ENCODE peak calls at places on chromosomes 6 and 20, in four cellular contexts. One of them, this sample, is unnamed. For H3K9me3, the result is how much of the 10 kb centered on the place peaks cover.

GRCh38 chr6:2492686-2493523 is 247.5 kb upstream of the GMDS start:
- DNase-seq in CD8-positive, alpha-beta T cell: no peak
- DNase-seq in IMR-90: no peak
- DNase-seq in psoas muscle: no peak
- DNase-seq in this sample: no peak

GRCh38 chr6:161561938-161562337 is 288.1 kb upstream of the AGPAT4 start:
- DNase-seq in psoas muscle: no peak
- DNase-seq in IMR-90: no peak
- DNase-seq in CD8-positive, alpha-beta T cell: no peak
- DNase-seq in this sample: peak

GRCh38 chr20:11063459-11063858 is 389.7 kb upstream of the JAG1 start:
- DNase-seq in CD8-positive, alpha-beta T cell: no peak
- DNase-seq in psoas muscle: no peak
- DNase-seq in IMR-90: no peak
- DNase-seq in this sample: no peak

GRCh38 chr20:52645822-52646221 is 326.3 kb upstream of the TSHZ2 start:
- DNase-seq in IMR-90: no peak
- DNase-seq in CD8-positive, alpha-beta T cell: no peak
- DNase-seq in psoas muscle: no peak
- DNase-seq in this sample: no peak

GRCh38 chr20:32972181-32973076 is 31.8 kb downstream of the SUN5 start:
- DNase-seq in psoas muscle: no peak
- DNase-seq in IMR-90: no peak
- DNase-seq in CD8-positive, alpha-beta T cell: peak
- DNase-seq in this sample: no peak

GRCh38 chr6:108897371-108897770 is 49.1 kb downstream of the ARMC2 start:
- DNase-seq in psoas muscle: no peak
- DNase-seq in CD8-positive, alpha-beta T cell: no peak
- DNase-seq in IMR-90: peak
- DNase-seq in this sample: no peak

GRCh38 chr6:158816329-158816728 is 2.8 kb downstream of the EZR start:
- DNase-seq in CD8-positive, alpha-beta T cell: no peak
- DNase-seq in psoas muscle: no peak
- DNase-seq in IMR-90: no peak
- DNase-seq in this sample: no peak

GRCh38 chr20:13771853-13772453 is 12.8 kb downstream of the ESF1 start:
- DNase-seq in psoas muscle: no peak
- DNase-seq in IMR-90: peak
- DNase-seq in CD8-positive, alpha-beta T cell: no peak
- DNase-seq in this sample: peak

GRCh38 chr6:159282351-159282750 is 113.2 kb downstream of the FNDC1 start:
- DNase-seq in psoas muscle: no peak
- DNase-seq in IMR-90: no peak
- DNase-seq in CD8-positive, alpha-beta T cell: no peak
- DNase-seq in this sample: no peak

GRCh38 chr6:166661329-166661728 is 34.3 kb upstream of the RPS6KA2 start:
- DNase-seq in CD8-positive, alpha-beta T cell: no peak
- DNase-seq in psoas muscle: no peak
- DNase-seq in IMR-90: no peak
- DNase-seq in this sample: no peak

GRCh38 chr20:45999908-46000570 is 8.7 kb upstream of the MMP9 start:
- DNase-seq in psoas muscle: no peak
- DNase-seq in IMR-90: no peak
- DNase-seq in CD8-positive, alpha-beta T cell: no peak
- DNase-seq in this sample: no peak

GRCh38 chr20:59062057-59062456 is 19.5 kb upstream of the PRELID3B start:
- DNase-seq in psoas muscle: no peak
- DNase-seq in CD8-positive, alpha-beta T cell: no peak
- DNase-seq in IMR-90: no peak
- DNase-seq in this sample: no peak

GRCh38 chr6:108588586-108588985 is 27.9 kb downstream of the FOXO3 start:
- DNase-seq in IMR-90: peak
- DNase-seq in psoas muscle: peak
- DNase-seq in CD8-positive, alpha-beta T cell: no peak
- DNase-seq in this sample: no peak

GRCh38 chr6:68876792-68877493 is 241.9 kb downstream of the ADGRB3 start:
- DNase-seq in IMR-90: peak
- DNase-seq in psoas muscle: no peak
- DNase-seq in CD8-positive, alpha-beta T cell: no peak
- DNase-seq in this sample: peak

GRCh38 chr6:130513770-130514169 is 148.0 kb downstream of the TMEM200A start:
- DNase-seq in psoas muscle: no peak
- DNase-seq in IMR-90: peak
- DNase-seq in CD8-positive, alpha-beta T cell: peak
- DNase-seq in this sample: no peak

GRCh38 chr20:916825-917224 is 691 bp upstream of the ANGPT4 start:
- DNase-seq in CD8-positive, alpha-beta T cell: no peak
- DNase-seq in IMR-90: no peak
- DNase-seq in psoas muscle: no peak
- DNase-seq in this sample: no peak

GRCh38 chr6:28816909-28817807 is 106.6 kb downstream of the TRIM27 start:
- DNase-seq in CD8-positive, alpha-beta T cell: no peak
- DNase-seq in IMR-90: peak
- DNase-seq in psoas muscle: no peak
- DNase-seq in this sample: peak

GRCh38 chr6:148602136-148602535 is 144.7 kb upstream of the UST start:
- DNase-seq in CD8-positive, alpha-beta T cell: no peak
- DNase-seq in IMR-90: no peak
- DNase-seq in psoas muscle: no peak
- DNase-seq in this sample: no peak

GRCh38 chr6:165098165-165098564 is 211.2 kb downstream of the C6orf118 start:
- DNase-seq in IMR-90: no peak
- DNase-seq in psoas muscle: no peak
- DNase-seq in CD8-positive, alpha-beta T cell: no peak
- DNase-seq in this sample: peak
- H3K9me3 ChIP-seq in IMR-90: under half
- H3K9me3 ChIP-seq in psoas muscle: under half
- H3K9me3 ChIP-seq in CD8-positive, alpha-beta T cell: under half
- H3K9me3 ChIP-seq in this sample: under half

GRCh38 chr20:17850674-17851006 is 118.0 kb downstream of the SNX5 start:
- DNase-seq in CD8-positive, alpha-beta T cell: no peak
- DNase-seq in psoas muscle: no peak
- DNase-seq in IMR-90: no peak
- DNase-seq in this sample: no peak

GRCh38 chr20:17848249-17848648 is 120.3 kb downstream of the SNX5 start:
- DNase-seq in CD8-positive, alpha-beta T cell: no peak
- DNase-seq in psoas muscle: no peak
- DNase-seq in IMR-90: no peak
- DNase-seq in this sample: no peak

GRCh38 chr20:17848649-17849048 is 119.9 kb downstream of the SNX5 start:
- DNase-seq in IMR-90: no peak
- DNase-seq in psoas muscle: no peak
- DNase-seq in CD8-positive, alpha-beta T cell: no peak
- DNase-seq in this sample: no peak

GRCh38 chr20:17849111-17849900 is 119.3 kb downstream of the SNX5 start:
- DNase-seq in CD8-positive, alpha-beta T cell: no peak
- DNase-seq in IMR-90: no peak
- DNase-seq in psoas muscle: no peak
- DNase-seq in this sample: no peak

GRCh38 chr20:17849901-17850673 is 118.5 kb downstream of the SNX5 start:
- DNase-seq in psoas muscle: peak
- DNase-seq in CD8-positive, alpha-beta T cell: no peak
- DNase-seq in IMR-90: peak
- DNase-seq in this sample: no peak
- H3K4me3 ChIP-seq in psoas muscle: no peak
- H3K4me3 ChIP-seq in CD8-positive, alpha-beta T cell: no peak
- H3K4me3 ChIP-seq in IMR-90: no peak
- H3K4me3 ChIP-seq in this sample: no peak

DNA sequence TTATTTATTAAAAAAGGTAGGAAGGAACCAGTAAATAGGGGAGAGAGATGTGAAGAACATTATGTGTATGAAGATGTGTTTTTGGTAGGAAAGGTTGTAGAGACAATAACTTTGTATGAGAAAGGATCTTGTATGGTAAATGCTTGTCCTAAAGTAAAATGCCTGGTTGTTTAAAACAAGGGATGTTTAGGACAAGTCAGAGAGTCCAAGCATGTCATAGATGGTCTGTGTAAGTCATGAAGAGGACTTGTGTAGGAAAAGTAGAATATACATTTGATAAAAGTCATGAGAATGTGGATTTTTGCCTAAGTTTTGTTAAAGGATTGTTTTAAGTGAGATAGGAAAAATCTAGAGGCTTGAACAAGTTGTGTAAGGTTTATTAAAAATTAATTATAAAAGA is 325.1 kb downstream of the CDH26 start:
- DNase-seq in CD8-positive, alpha-beta T cell: no peak
- DNase-seq in IMR-90: no peak
- DNase-seq in psoas muscle: no peak
- DNase-seq in this sample: no peak
- H3K9me3 ChIP-seq in CD8-positive, alpha-beta T cell: under half
- H3K9me3 ChIP-seq in IMR-90: under half
- H3K9me3 ChIP-seq in psoas muscle: under half
- H3K9me3 ChIP-seq in this sample: under half

GRCh38 chr6:21899708-21900107 is 306.2 kb downstream of the SOX4 start:
- DNase-seq in IMR-90: no peak
- DNase-seq in CD8-positive, alpha-beta T cell: no peak
- DNase-seq in psoas muscle: no peak
- DNase-seq in this sample: no peak
- H3K4me3 ChIP-seq in IMR-90: no peak
- H3K4me3 ChIP-seq in CD8-positive, alpha-beta T cell: no peak
- H3K4me3 ChIP-seq in psoas muscle: no peak
- H3K4me3 ChIP-seq in this sample: no peak

DNA sequence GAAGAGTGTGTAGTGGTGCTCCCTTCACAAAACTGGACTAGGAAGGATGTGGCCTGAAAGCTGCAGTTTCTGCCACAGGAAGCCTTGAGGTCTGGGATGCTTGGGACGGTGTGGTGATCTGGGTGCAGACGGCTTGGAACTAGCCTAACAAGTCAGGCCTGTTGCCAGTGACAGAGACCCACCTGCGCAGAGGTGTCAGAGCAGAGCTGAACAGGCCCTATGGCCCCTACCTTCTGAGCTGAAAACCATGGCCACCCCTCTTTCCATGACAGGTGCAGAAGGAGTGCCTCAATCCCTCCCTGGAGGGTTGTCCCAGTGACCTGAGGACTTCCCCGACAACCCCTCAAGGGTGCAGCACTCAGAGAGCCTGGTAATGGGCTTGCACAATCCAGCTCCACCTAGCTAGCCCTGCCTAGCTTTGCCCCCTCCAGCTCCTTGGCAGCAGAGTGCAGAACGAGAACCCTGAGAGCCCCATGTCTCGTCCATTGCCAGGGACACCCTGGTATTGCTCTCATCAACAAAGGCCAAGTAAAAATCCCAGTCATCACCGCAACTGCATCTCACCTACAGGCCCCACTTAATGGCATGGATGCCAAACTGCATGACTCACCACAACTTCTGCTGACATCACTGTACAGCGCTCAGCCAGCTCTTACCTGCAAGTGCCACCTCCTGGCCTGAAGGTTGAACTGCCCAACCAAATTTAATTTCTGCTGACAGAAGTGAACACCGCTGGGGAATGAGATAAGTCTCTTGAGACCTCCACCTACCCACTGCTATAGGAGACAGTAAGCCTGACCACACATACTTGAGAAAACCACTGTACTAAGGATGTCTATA is 563.1 kb downstream of the TFAP2A start:
- DNase-seq in CD8-positive, alpha-beta T cell: no peak
- DNase-seq in psoas muscle: no peak
- DNase-seq in IMR-90: peak
- DNase-seq in this sample: peak
- H3K9me3 ChIP-seq in CD8-positive, alpha-beta T cell: under half
- H3K9me3 ChIP-seq in psoas muscle: under half
- H3K9me3 ChIP-seq in IMR-90: under half
- H3K9me3 ChIP-seq in this sample: under half

DNA sequence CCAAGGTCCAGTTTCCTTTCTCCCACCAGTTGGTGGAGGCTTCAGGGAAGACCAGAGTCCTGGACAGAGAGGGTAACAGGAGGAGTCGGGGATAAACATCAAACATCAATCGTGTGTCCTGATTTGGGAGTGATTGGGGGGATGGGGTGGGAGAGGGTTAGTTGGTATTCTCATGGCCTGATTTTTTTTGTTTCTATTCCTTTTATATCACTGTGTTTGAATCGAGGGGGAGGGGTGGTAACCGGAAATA is 365 bp upstream of the HSD17B8 start:
- DNase-seq in psoas muscle: no peak
- DNase-seq in IMR-90: no peak
- DNase-seq in CD8-positive, alpha-beta T cell: no peak
- DNase-seq in this sample: no peak
- H3K4me3 ChIP-seq in psoas muscle: peak
- H3K4me3 ChIP-seq in IMR-90: no peak
- H3K4me3 ChIP-seq in CD8-positive, alpha-beta T cell: peak
- H3K4me3 ChIP-seq in this sample: peak